ENCODE peak calls at places on chromosomes 4 and X, in nine cellular contexts. M is endothelial cell; J is stimulated activated CD4-positive, alpha-beta T cell treated with anti-CD3 and anti-CD28 coated beads, TNF-alpha, amount 100 ng/mL, for 4 hours; T is activated naive CD4-positive, alpha-beta T cell; K is NAMALWA; N is transverse colon; P is AG20443; S is mucosa of gallbladder; C is neural progenitor cell. B is an unnamed sample.

GRCh38 chr4:40333921-40334352 is 1.2 kb upstream of the CHRNA9 start:
- DNase-seq in P (peak; percentile 89), J (no peak), M (no peak), C (no peak), N (no peak), K (no peak), S (no peak), T (no peak), B (no peak)

GRCh38 chrX:11531226-11531625 is 134.5 kb downstream of the ARHGAP6 start:
- DNase-seq in K (peak; percentile 7), M (no peak), N (no peak), T (no peak), S (no peak), C (no peak), P (peak; percentile 6), J (no peak), B (no peak)

GRCh38 chrX:952816-953215 is 259.6 kb downstream of the CRLF2 start:
- DNase-seq in J (no peak), S (no peak), M (no peak), N (no peak), P (no peak), K (no peak), C (no peak), T (no peak), B (no peak)

GRCh38 chr4:8117278-8117682 is 41.3 kb downstream of the ABLIM2 start:
- DNase-seq in N (peak; percentile 68), J (no peak), C (peak; percentile 45), M (no peak), T (peak; percentile 3), K (peak; percentile 98), S (no peak), P (peak; percentile 39), B (peak; percentile 38)

GRCh38 chrX:2424317-2424716 is 76.5 kb downstream of the DHRSX start:
- DNase-seq in N (no peak), J (no peak), M (no peak), S (no peak), K (no peak), C (no peak), T (no peak), P (no peak), B (no peak)

GRCh38 chr4:181796502-181796901 is 446.7 kb upstream of the TENM3 start:
- DNase-seq in C (no peak), M (no peak), N (no peak), J (no peak), T (no peak), P (no peak), K (no peak), S (no peak), B (no peak)

GRCh38 chr4:43244688-43245382 is 352.3 kb downstream of the GRXCR1 start:
- DNase-seq in C (no peak), M (no peak), K (peak; percentile 34), N (no peak), J (no peak), T (no peak), S (no peak), P (no peak), B (no peak)

GRCh38 chr4:137387924-137388323 is 144.4 kb downstream of the PCDH18 start:
- DNase-seq in T (no peak), J (no peak), P (peak; percentile 44), N (no peak), S (no peak), K (no peak), M (no peak), C (no peak), B (no peak)

GRCh38 chr4:3850128-3850527 is 83.9 kb downstream of the ADRA2C start:
- DNase-seq in P (no peak), K (no peak), C (no peak), N (no peak), M (no peak), J (no peak), S (no peak), T (no peak), B (no peak)

GRCh38 chr4:142558851-142559250 is 287.2 kb downstream of the INPP4B start:
- DNase-seq in T (no peak), S (no peak), J (no peak), M (no peak), K (no peak), C (peak; percentile 43), P (peak; percentile 63), N (no peak), B (no peak)

GRCh38 chrX:12595746-12596145 is 195.5 kb upstream of the PRPS2 start:
- DNase-seq in N (no peak), C (no peak), J (no peak), S (no peak), M (no peak), P (no peak), K (no peak), T (no peak), B (no peak)

GRCh38 chr4:154349829-154350228 is 141.8 kb downstream of the DCHS2 start:
- DNase-seq in M (no peak), N (no peak), J (no peak), T (no peak), S (no peak), C (peak; percentile 50), P (no peak), K (peak; percentile 47), B (no peak)

GRCh38 chr4:61555789-61556188 is 355.7 kb downstream of the ADGRL3 start:
- DNase-seq in K (no peak), P (no peak), C (no peak), T (no peak), M (no peak), N (peak; percentile 22), S (peak; percentile 75), J (no peak), B (no peak)

GRCh38 chrX:72367524-72367923 is 61.8 kb upstream of the CITED1 start:
- DNase-seq in N (no peak), K (no peak), C (no peak), P (no peak), M (no peak), J (no peak), T (no peak), S (no peak), B (no peak)

GRCh38 chrX:115190636-115191489 is 1.7 kb downstream of the RBMXL3 start:
- DNase-seq in M (no peak), P (no peak), C (no peak), K (no peak), T (no peak), J (no peak), S (no peak), N (no peak), B (no peak)

GRCh38 chr4:1996866-1997611 is 11.7 kb downstream of the NELFA start:
- DNase-seq in S (no peak), P (no peak), C (no peak), T (no peak), K (no peak), M (no peak), N (no peak), J (no peak), B (no peak)

B was measured in activated CD4-positive, alpha-beta T cell treated with anti-CD3 and anti-CD28 coated beads for 24 hours.